ENCODE peak calls at places on chromosomes 12 and 14, in ten cellular contexts. One of them, this sample, is unnamed.

GRCh38 chr12:7060353-7060954 is at the start of gene C1S:
- DNase-seq in HL-60: no peak
- DNase-seq in mesenchymal stem cell: peak
- DNase-seq in adrenal gland: peak
- DNase-seq in thyroid gland: peak
- DNase-seq in upper lobe of right lung: peak
- DNase-seq in endodermal cell: peak
- DNase-seq in ascending aorta: peak
- DNase-seq in dorsolateral prefrontal cortex: no peak
- DNase-seq in GM23248: peak
- DNase-seq in this sample: no peak

GRCh38 chr12:66061557-66062279 is 68.8 kb downstream of the LLPH start:
- DNase-seq in HL-60: no peak
- DNase-seq in mesenchymal stem cell: no peak
- DNase-seq in adrenal gland: no peak
- DNase-seq in thyroid gland: no peak
- DNase-seq in upper lobe of right lung: no peak
- DNase-seq in endodermal cell: peak
- DNase-seq in ascending aorta: no peak
- DNase-seq in dorsolateral prefrontal cortex: no peak
- DNase-seq in GM23248: no peak
- DNase-seq in this sample: no peak

GRCh38 chr14:96205059-96205993 is 687 bp downstream of the BDKRB2 start:
- DNase-seq in HL-60: no peak
- DNase-seq in mesenchymal stem cell: no peak
- DNase-seq in adrenal gland: no peak
- DNase-seq in thyroid gland: peak
- DNase-seq in upper lobe of right lung: no peak
- DNase-seq in endodermal cell: peak
- DNase-seq in ascending aorta: no peak
- DNase-seq in dorsolateral prefrontal cortex: no peak
- DNase-seq in GM23248: peak
- DNase-seq in this sample: no peak

GRCh38 chr12:57609781-57610552 is 1.3 kb upstream of the ARHGEF25 start:
- DNase-seq in HL-60: no peak
- DNase-seq in mesenchymal stem cell: no peak
- DNase-seq in adrenal gland: no peak
- DNase-seq in thyroid gland: no peak
- DNase-seq in upper lobe of right lung: no peak
- DNase-seq in endodermal cell: peak
- DNase-seq in ascending aorta: no peak
- DNase-seq in dorsolateral prefrontal cortex: no peak
- DNase-seq in GM23248: no peak
- DNase-seq in this sample: no peak

GRCh38 chr14:66563731-66564130 is 55.8 kb downstream of the GPHN start:
- DNase-seq in HL-60: no peak
- DNase-seq in mesenchymal stem cell: no peak
- DNase-seq in adrenal gland: no peak
- DNase-seq in thyroid gland: no peak
- DNase-seq in upper lobe of right lung: no peak
- DNase-seq in endodermal cell: no peak
- DNase-seq in ascending aorta: no peak
- DNase-seq in dorsolateral prefrontal cortex: no peak
- DNase-seq in GM23248: no peak
- DNase-seq in this sample: no peak

GRCh38 chr12:12319501-12320322 is 30.3 kb downstream of the MANSC1 start:
- DNase-seq in HL-60: no peak
- DNase-seq in mesenchymal stem cell: no peak
- DNase-seq in adrenal gland: no peak
- DNase-seq in thyroid gland: no peak
- DNase-seq in upper lobe of right lung: no peak
- DNase-seq in endodermal cell: no peak
- DNase-seq in ascending aorta: no peak
- DNase-seq in dorsolateral prefrontal cortex: no peak
- DNase-seq in GM23248: peak
- DNase-seq in this sample: no peak

GRCh38 chr12:99627459-99627858 is 20.1 kb upstream of the GARIN6 start:
- DNase-seq in HL-60: no peak
- DNase-seq in mesenchymal stem cell: no peak
- DNase-seq in adrenal gland: no peak
- DNase-seq in thyroid gland: no peak
- DNase-seq in upper lobe of right lung: no peak
- DNase-seq in endodermal cell: no peak
- DNase-seq in ascending aorta: no peak
- DNase-seq in dorsolateral prefrontal cortex: no peak
- DNase-seq in GM23248: no peak
- DNase-seq in this sample: no peak

GRCh38 chr12:85779768-85780167 is 56.4 kb downstream of the RASSF9 start:
- DNase-seq in HL-60: no peak
- DNase-seq in mesenchymal stem cell: no peak
- DNase-seq in adrenal gland: no peak
- DNase-seq in thyroid gland: no peak
- DNase-seq in upper lobe of right lung: no peak
- DNase-seq in endodermal cell: no peak
- DNase-seq in ascending aorta: no peak
- DNase-seq in dorsolateral prefrontal cortex: no peak
- DNase-seq in GM23248: no peak
- DNase-seq in this sample: no peak

GRCh38 chr14:66624319-66624937 is 116.5 kb downstream of the GPHN start:
- DNase-seq in HL-60: no peak
- DNase-seq in mesenchymal stem cell: peak
- DNase-seq in adrenal gland: peak
- DNase-seq in thyroid gland: peak
- DNase-seq in upper lobe of right lung: peak
- DNase-seq in endodermal cell: peak
- DNase-seq in ascending aorta: no peak
- DNase-seq in dorsolateral prefrontal cortex: peak
- DNase-seq in GM23248: peak
- DNase-seq in this sample: no peak

GRCh38 chr14:96158735-96159134 is 45.9 kb upstream of the BDKRB2 start:
- DNase-seq in HL-60: no peak
- DNase-seq in mesenchymal stem cell: no peak
- DNase-seq in adrenal gland: no peak
- DNase-seq in thyroid gland: no peak
- DNase-seq in upper lobe of right lung: no peak
- DNase-seq in endodermal cell: no peak
- DNase-seq in ascending aorta: no peak
- DNase-seq in dorsolateral prefrontal cortex: no peak
- DNase-seq in GM23248: no peak
- DNase-seq in this sample: no peak

GRCh38 chr14:52315355-52315718 is 1.2 kb downstream of the PTGER2 start:
- DNase-seq in HL-60: peak
- DNase-seq in mesenchymal stem cell: peak
- DNase-seq in adrenal gland: no peak
- DNase-seq in thyroid gland: no peak
- DNase-seq in upper lobe of right lung: no peak
- DNase-seq in endodermal cell: no peak
- DNase-seq in ascending aorta: no peak
- DNase-seq in dorsolateral prefrontal cortex: no peak
- DNase-seq in GM23248: peak
- DNase-seq in this sample: no peak

DNA sequence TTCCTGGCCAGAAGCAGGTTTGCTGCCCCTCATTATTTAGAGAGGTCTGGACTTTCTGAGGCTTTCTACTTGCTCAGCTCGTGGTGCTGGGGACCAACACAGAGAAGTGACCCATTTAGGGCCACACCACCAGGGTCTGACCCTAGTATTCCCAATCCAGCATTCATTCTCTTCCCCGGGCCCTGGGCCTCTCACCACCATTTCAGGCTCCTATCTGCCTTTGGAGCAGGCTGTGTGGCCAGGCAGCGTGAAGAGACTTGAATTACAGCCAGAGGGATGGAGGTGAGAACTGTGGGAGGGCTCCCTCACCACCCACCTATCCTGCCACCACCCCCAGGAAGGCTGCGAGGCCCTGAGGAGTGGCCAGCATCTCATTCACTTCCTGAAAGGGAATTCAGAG is 24.6 kb downstream of the FAM222A start:
- DNase-seq in HL-60: no peak
- DNase-seq in mesenchymal stem cell: no peak
- DNase-seq in adrenal gland: no peak
- DNase-seq in thyroid gland: no peak
- DNase-seq in upper lobe of right lung: no peak
- DNase-seq in endodermal cell: peak
- DNase-seq in ascending aorta: peak
- DNase-seq in dorsolateral prefrontal cortex: peak
- DNase-seq in GM23248: no peak
- DNase-seq in this sample: no peak
- H3K27ac ChIP-seq in HL-60: no peak
- H3K27ac ChIP-seq in mesenchymal stem cell: no peak
- H3K27ac ChIP-seq in adrenal gland: no peak
- H3K27ac ChIP-seq in thyroid gland: no peak
- H3K27ac ChIP-seq in upper lobe of right lung: no peak
- H3K27ac ChIP-seq in endodermal cell: no peak
- H3K27ac ChIP-seq in ascending aorta: no peak
- H3K27ac ChIP-seq in dorsolateral prefrontal cortex: no peak
- H3K27ac ChIP-seq in GM23248: no peak
- H3K27ac ChIP-seq in this sample: no peak

GRCh38 chr14:104967414-104968152 is 10.6 kb downstream of the AHNAK2 start:
- DNase-seq in HL-60: no peak
- DNase-seq in mesenchymal stem cell: peak
- DNase-seq in adrenal gland: no peak
- DNase-seq in thyroid gland: peak
- DNase-seq in upper lobe of right lung: peak
- DNase-seq in endodermal cell: peak
- DNase-seq in ascending aorta: peak
- DNase-seq in dorsolateral prefrontal cortex: no peak
- DNase-seq in GM23248: peak
- DNase-seq in this sample: no peak
- H3K27ac ChIP-seq in HL-60: no peak
- H3K27ac ChIP-seq in mesenchymal stem cell: peak
- H3K27ac ChIP-seq in adrenal gland: no peak
- H3K27ac ChIP-seq in thyroid gland: peak
- H3K27ac ChIP-seq in upper lobe of right lung: peak
- H3K27ac ChIP-seq in endodermal cell: no peak
- H3K27ac ChIP-seq in ascending aorta: peak
- H3K27ac ChIP-seq in dorsolateral prefrontal cortex: peak
- H3K27ac ChIP-seq in GM23248: peak
- H3K27ac ChIP-seq in this sample: no peak

GRCh38 chr14:22791302-22791701 is 23.9 kb downstream of the SLC7A7 start:
- DNase-seq in HL-60: no peak
- DNase-seq in mesenchymal stem cell: peak
- DNase-seq in adrenal gland: no peak
- DNase-seq in thyroid gland: no peak
- DNase-seq in upper lobe of right lung: no peak
- DNase-seq in endodermal cell: no peak
- DNase-seq in ascending aorta: no peak
- DNase-seq in dorsolateral prefrontal cortex: no peak
- DNase-seq in GM23248: peak
- DNase-seq in this sample: no peak
- H3K27ac ChIP-seq in HL-60: no peak
- H3K27ac ChIP-seq in mesenchymal stem cell: no peak
- H3K27ac ChIP-seq in adrenal gland: no peak
- H3K27ac ChIP-seq in thyroid gland: no peak
- H3K27ac ChIP-seq in upper lobe of right lung: no peak
- H3K27ac ChIP-seq in endodermal cell: no peak
- H3K27ac ChIP-seq in ascending aorta: no peak
- H3K27ac ChIP-seq in dorsolateral prefrontal cortex: no peak
- H3K27ac ChIP-seq in GM23248: no peak
- H3K27ac ChIP-seq in this sample: no peak

DNA sequence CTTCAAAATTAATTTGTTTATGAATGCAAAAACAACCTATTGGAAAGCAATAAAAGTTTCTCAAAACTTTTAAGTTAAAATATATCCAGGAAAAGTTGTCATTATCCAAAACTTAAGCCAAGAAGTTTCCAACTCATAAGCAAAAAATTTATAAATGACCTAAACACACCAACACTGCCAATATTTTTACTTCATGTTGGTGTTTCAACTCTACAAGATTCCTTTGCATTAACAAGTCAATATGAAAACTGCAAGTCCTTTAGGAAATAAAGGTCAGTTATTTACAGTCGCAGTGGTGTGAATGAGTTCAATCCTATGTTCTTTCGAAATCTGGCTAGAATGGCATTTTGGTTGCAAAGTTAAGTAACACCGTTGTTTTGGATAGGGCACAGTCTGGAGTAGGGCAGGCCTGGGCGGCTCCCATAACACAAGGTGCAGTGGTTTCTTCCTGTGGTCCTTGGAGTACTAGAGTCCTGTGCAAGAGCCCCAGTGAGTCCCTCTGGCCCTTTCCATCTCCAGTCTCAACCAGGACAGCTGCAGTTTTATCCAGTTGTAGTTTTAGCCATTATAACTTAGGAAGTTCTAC is 151.4 kb downstream of the MED13L start:
- DNase-seq in HL-60: peak
- DNase-seq in mesenchymal stem cell: no peak
- DNase-seq in adrenal gland: no peak
- DNase-seq in thyroid gland: no peak
- DNase-seq in upper lobe of right lung: no peak
- DNase-seq in endodermal cell: peak
- DNase-seq in ascending aorta: no peak
- DNase-seq in dorsolateral prefrontal cortex: no peak
- DNase-seq in GM23248: peak
- DNase-seq in this sample: no peak
- H3K27ac ChIP-seq in HL-60: no peak
- H3K27ac ChIP-seq in mesenchymal stem cell: no peak
- H3K27ac ChIP-seq in adrenal gland: no peak
- H3K27ac ChIP-seq in thyroid gland: peak
- H3K27ac ChIP-seq in upper lobe of right lung: no peak
- H3K27ac ChIP-seq in endodermal cell: no peak
- H3K27ac ChIP-seq in ascending aorta: no peak
- H3K27ac ChIP-seq in dorsolateral prefrontal cortex: no peak
- H3K27ac ChIP-seq in GM23248: peak
- H3K27ac ChIP-seq in this sample: no peak

GRCh38 chr12:51087818-51088217 is 4.4 kb upstream of the CSRNP2 start:
- DNase-seq in HL-60: no peak
- DNase-seq in mesenchymal stem cell: no peak
- DNase-seq in adrenal gland: no peak
- DNase-seq in thyroid gland: no peak
- DNase-seq in upper lobe of right lung: no peak
- DNase-seq in endodermal cell: no peak
- DNase-seq in ascending aorta: no peak
- DNase-seq in dorsolateral prefrontal cortex: no peak
- DNase-seq in GM23248: no peak
- DNase-seq in this sample: no peak
- H3K27ac ChIP-seq in HL-60: no peak
- H3K27ac ChIP-seq in mesenchymal stem cell: no peak
- H3K27ac ChIP-seq in adrenal gland: no peak
- H3K27ac ChIP-seq in thyroid gland: no peak
- H3K27ac ChIP-seq in upper lobe of right lung: no peak
- H3K27ac ChIP-seq in endodermal cell: no peak
- H3K27ac ChIP-seq in ascending aorta: no peak
- H3K27ac ChIP-seq in dorsolateral prefrontal cortex: no peak
- H3K27ac ChIP-seq in GM23248: no peak
- H3K27ac ChIP-seq in this sample: no peak